ENCODE peak calls at places on chromosomes 4 and X, in five cellular contexts. One of them, this sample, is unnamed. For H4K20me1, the result is how much of the 10 kb centered on the place peaks cover.

GRCh38 chr4:163191999-163192398 is 25.3 kb upstream of the NAF1 start:
- DNase-seq in H1: no peak
- DNase-seq in HepG2: peak
- DNase-seq in K562: peak
- DNase-seq in GM12878: no peak
- DNase-seq in this sample: peak

GRCh38 chrX:45622538-45622937 is 421.9 kb upstream of the DIPK2B start:
- DNase-seq in H1: no peak
- DNase-seq in HepG2: no peak
- DNase-seq in K562: no peak
- DNase-seq in GM12878: no peak
- DNase-seq in this sample: no peak

GRCh38 chr4:176150283-176150682 is 45.1 kb downstream of the SPATA4 start:
- DNase-seq in H1: no peak
- DNase-seq in HepG2: peak
- DNase-seq in K562: no peak
- DNase-seq in GM12878: no peak
- DNase-seq in this sample: peak

GRCh38 chr4:52248836-52249235 is 197.7 kb downstream of the SPATA18 start:
- DNase-seq in H1: no peak
- DNase-seq in HepG2: no peak
- DNase-seq in K562: no peak
- DNase-seq in GM12878: no peak
- DNase-seq in this sample: no peak

GRCh38 chr4:150217192-150217591 is 138.9 kb downstream of the DCLK2 start:
- DNase-seq in H1: no peak
- DNase-seq in HepG2: peak
- DNase-seq in K562: no peak
- DNase-seq in GM12878: no peak
- DNase-seq in this sample: peak

GRCh38 chrX:72487661-72488060 is 85.0 kb downstream of the HDAC8 start:
- DNase-seq in H1: no peak
- DNase-seq in HepG2: no peak
- DNase-seq in K562: no peak
- DNase-seq in GM12878: no peak
- DNase-seq in this sample: no peak

GRCh38 chr4:124722069-124722468 is 9.5 kb upstream of the ANKRD50 start:
- DNase-seq in H1: no peak
- DNase-seq in HepG2: no peak
- DNase-seq in K562: no peak
- DNase-seq in GM12878: no peak
- DNase-seq in this sample: no peak

GRCh38 chr4:168766537-168767316 is 243.3 kb downstream of the CBR4 start:
- DNase-seq in H1: no peak
- DNase-seq in HepG2: no peak
- DNase-seq in K562: no peak
- DNase-seq in GM12878: no peak
- DNase-seq in this sample: no peak

GRCh38 chrX:74343970-74344622 is 40.1 kb downstream of the ZCCHC13 start:
- DNase-seq in H1: peak
- DNase-seq in HepG2: peak
- DNase-seq in K562: peak
- DNase-seq in GM12878: peak
- DNase-seq in this sample: peak

GRCh38 chr4:52001616-52002015 is 18.5 kb downstream of the LRRC66 start:
- DNase-seq in H1: no peak
- DNase-seq in HepG2: no peak
- DNase-seq in K562: no peak
- DNase-seq in GM12878: no peak
- DNase-seq in this sample: no peak

GRCh38 chr4:165716472-165716871 is 156.6 kb upstream of the TLL1 start:
- DNase-seq in H1: no peak
- DNase-seq in HepG2: no peak
- DNase-seq in K562: no peak
- DNase-seq in GM12878: no peak
- DNase-seq in this sample: no peak

GRCh38 chr4:40878548-40879055 is 128.8 kb downstream of the NSUN7 start:
- DNase-seq in H1: no peak
- DNase-seq in HepG2: no peak
- DNase-seq in K562: no peak
- DNase-seq in GM12878: no peak
- DNase-seq in this sample: no peak
- H3K27ac ChIP-seq in H1: no peak
- H3K27ac ChIP-seq in HepG2: no peak
- H3K27ac ChIP-seq in K562: no peak
- H3K27ac ChIP-seq in GM12878: no peak
- H3K27ac ChIP-seq in this sample: no peak

GRCh38 chr4:82776925-82777542 is 21.6 kb downstream of the SCD5 start:
- DNase-seq in H1: no peak
- DNase-seq in HepG2: no peak
- DNase-seq in K562: no peak
- DNase-seq in GM12878: no peak
- DNase-seq in this sample: no peak

GRCh38 chr4:82775243-82775642 is 23.4 kb downstream of the SCD5 start:
- DNase-seq in H1: no peak
- DNase-seq in HepG2: no peak
- DNase-seq in K562: no peak
- DNase-seq in GM12878: no peak
- DNase-seq in this sample: no peak

GRCh38 chr4:82770607-82771006 is 28.0 kb downstream of the SCD5 start:
- DNase-seq in H1: no peak
- DNase-seq in HepG2: no peak
- DNase-seq in K562: no peak
- DNase-seq in GM12878: no peak
- DNase-seq in this sample: no peak

GRCh38 chr4:82774711-82775171 is 23.9 kb downstream of the SCD5 start:
- DNase-seq in H1: no peak
- DNase-seq in HepG2: no peak
- DNase-seq in K562: no peak
- DNase-seq in GM12878: no peak
- DNase-seq in this sample: no peak

DNA sequence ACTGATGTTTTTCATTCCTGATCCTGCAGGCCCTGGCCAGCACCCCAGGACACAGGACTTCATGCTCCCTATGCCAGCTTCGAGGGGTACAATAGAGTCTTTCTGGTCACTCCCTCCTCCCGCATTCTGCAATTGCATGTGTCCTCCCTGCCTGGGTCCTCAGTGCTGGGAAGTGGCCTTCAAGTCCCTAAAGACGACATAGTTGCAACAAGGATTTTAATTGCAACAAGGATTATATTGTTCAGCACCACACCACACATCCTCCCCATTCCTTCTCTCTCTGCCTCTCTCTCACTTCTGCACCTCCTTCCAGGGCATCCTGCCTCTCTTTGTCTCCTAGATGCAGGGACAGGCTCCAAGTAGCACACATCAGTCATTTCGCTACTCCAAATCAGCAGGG is 25.5 kb downstream of the SCD5 start:
- DNase-seq in H1: no peak
- DNase-seq in HepG2: no peak
- DNase-seq in K562: no peak
- DNase-seq in GM12878: no peak
- DNase-seq in this sample: no peak
- TF ChIP-seq CREB1 in H1: no peak
- TF ChIP-seq CREB1 in HepG2: no peak
- TF ChIP-seq CREB1 in K562: no peak
- TF ChIP-seq CREB1 in GM12878: no peak
- TF ChIP-seq CREB1 in this sample: no peak

DNA sequence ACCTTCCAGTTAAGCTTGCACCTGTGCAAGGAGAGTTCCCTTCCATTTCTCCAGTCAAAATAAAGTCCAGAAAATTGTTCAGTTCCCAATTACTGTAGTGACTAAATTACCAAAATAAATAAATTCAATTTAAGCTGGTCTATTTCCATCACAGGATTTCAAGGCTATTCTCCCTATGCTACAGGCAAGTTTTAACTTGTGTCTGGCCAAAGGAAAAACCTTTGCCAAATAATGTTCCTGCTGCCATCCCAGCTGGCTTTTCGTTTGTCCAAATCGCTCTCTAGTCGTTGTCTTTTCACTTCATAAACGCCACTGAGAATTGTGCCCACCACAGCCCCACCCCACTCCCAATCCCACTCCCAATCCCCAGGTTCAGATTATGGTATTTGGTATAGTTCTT is 2.4 kb downstream of the KCTD8 start:
- DNase-seq in H1: no peak
- DNase-seq in HepG2: no peak
- DNase-seq in K562: no peak
- DNase-seq in GM12878: no peak
- DNase-seq in this sample: no peak
- H4K20me1 ChIP-seq in H1: under half
- H4K20me1 ChIP-seq in HepG2: under half
- H4K20me1 ChIP-seq in K562: under half
- H4K20me1 ChIP-seq in GM12878: under half
- H4K20me1 ChIP-seq in this sample: under half

GRCh38 chrX:38755319-38755718 is 45.9 kb upstream of the MID1IP1 start:
- DNase-seq in H1: no peak
- DNase-seq in HepG2: no peak
- DNase-seq in K562: no peak
- DNase-seq in GM12878: no peak
- DNase-seq in this sample: no peak

GRCh38 chrX:38754102-38754790 is 47.0 kb upstream of the MID1IP1 start:
- DNase-seq in H1: no peak
- DNase-seq in HepG2: peak
- DNase-seq in K562: peak
- DNase-seq in GM12878: peak
- DNase-seq in this sample: peak

DNA sequence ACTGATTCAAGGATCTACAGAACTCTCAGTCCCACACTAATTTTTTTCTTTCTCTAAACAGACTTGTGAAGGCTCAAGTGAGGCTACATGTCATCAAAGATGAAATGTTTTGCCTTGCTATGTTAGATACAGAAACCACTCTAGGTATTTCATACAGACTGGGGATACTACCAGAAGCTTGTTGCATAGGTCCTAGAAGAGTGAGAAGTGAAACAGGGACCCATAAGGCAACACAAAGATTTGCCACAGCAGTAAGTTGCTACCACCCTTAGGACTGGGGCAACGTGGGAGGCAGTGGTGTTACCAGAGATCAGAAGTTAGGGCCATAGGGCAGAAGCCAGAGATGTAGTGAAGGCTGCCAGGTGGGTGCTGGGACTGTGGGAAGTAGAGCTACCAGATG is 50.7 kb upstream of the MID1IP1 start:
- DNase-seq in H1: no peak
- DNase-seq in HepG2: no peak
- DNase-seq in K562: no peak
- DNase-seq in GM12878: no peak
- DNase-seq in this sample: no peak
- H3K27ac ChIP-seq in H1: no peak
- H3K27ac ChIP-seq in HepG2: no peak
- H3K27ac ChIP-seq in K562: no peak
- H3K27ac ChIP-seq in GM12878: no peak
- H3K27ac ChIP-seq in this sample: no peak

GRCh38 chr4:786074-786741 is 39.7 kb downstream of the CPLX1 start:
- DNase-seq in H1: no peak
- DNase-seq in HepG2: no peak
- DNase-seq in K562: no peak
- DNase-seq in GM12878: no peak
- DNase-seq in this sample: peak

GRCh38 chr4:784401-785331 is 41.3 kb downstream of the CPLX1 start:
- DNase-seq in H1: no peak
- DNase-seq in HepG2: no peak
- DNase-seq in K562: no peak
- DNase-seq in GM12878: no peak
- DNase-seq in this sample: no peak

GRCh38 chr4:786861-787300 is 39.0 kb downstream of the CPLX1 start:
- DNase-seq in H1: no peak
- DNase-seq in HepG2: no peak
- DNase-seq in K562: no peak
- DNase-seq in GM12878: no peak
- DNase-seq in this sample: no peak

GRCh38 chr4:787561-787981 is 38.4 kb downstream of the CPLX1 start:
- DNase-seq in H1: no peak
- DNase-seq in HepG2: no peak
- DNase-seq in K562: no peak
- DNase-seq in GM12878: no peak
- DNase-seq in this sample: no peak

GRCh38 chr4:785332-786073 is 40.4 kb downstream of the CPLX1 start:
- DNase-seq in H1: no peak
- DNase-seq in HepG2: no peak
- DNase-seq in K562: no peak
- DNase-seq in GM12878: no peak
- DNase-seq in this sample: peak
- TF ChIP-seq CREB1 in H1: no peak
- TF ChIP-seq CREB1 in HepG2: no peak
- TF ChIP-seq CREB1 in K562: no peak
- TF ChIP-seq CREB1 in GM12878: no peak
- TF ChIP-seq CREB1 in this sample: no peak

GRCh38 chrX:25015486-25016360 is at the start of gene ARX:
- DNase-seq in H1: peak
- DNase-seq in HepG2: peak
- DNase-seq in K562: peak
- DNase-seq in GM12878: no peak
- DNase-seq in this sample: peak

GRCh38 chrX:25012793-25013592 is 2.8 kb downstream of the ARX start:
- DNase-seq in H1: no peak
- DNase-seq in HepG2: no peak
- DNase-seq in K562: peak
- DNase-seq in GM12878: no peak
- DNase-seq in this sample: no peak

GRCh38 chrX:25016361-25016671 is 551 bp upstream of the ARX start:
- DNase-seq in H1: no peak
- DNase-seq in HepG2: no peak
- DNase-seq in K562: no peak
- DNase-seq in GM12878: no peak
- DNase-seq in this sample: no peak

GRCh38 chrX:25013593-25014365 is 2.0 kb downstream of the ARX start:
- DNase-seq in H1: no peak
- DNase-seq in HepG2: no peak
- DNase-seq in K562: peak
- DNase-seq in GM12878: no peak
- DNase-seq in this sample: no peak

DNA sequence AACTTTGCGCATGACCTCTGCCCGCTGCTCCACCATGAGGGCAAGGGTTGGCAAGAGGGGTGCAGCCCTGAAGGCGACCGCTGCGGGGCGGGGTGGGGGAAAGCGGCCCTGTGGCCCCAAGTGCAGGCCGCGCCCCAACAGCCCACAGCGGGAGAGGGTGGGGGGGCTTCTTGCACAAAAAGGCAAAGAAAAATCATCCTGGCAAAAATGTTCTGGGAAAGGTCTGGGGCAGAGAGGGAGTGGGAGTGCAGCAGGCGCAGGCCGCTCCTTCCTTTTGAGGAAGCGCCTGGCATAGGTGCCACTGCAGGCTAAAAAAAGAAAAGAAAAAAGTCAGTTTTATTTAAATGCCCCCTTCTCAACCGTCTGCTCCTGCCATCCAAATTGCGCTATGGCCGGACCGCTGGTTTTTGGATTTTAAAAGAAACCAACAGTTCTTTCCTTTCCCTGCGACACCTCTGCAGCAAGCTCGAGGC is 1.4 kb downstream of the ARX start:
- DNase-seq in H1: no peak
- DNase-seq in HepG2: no peak
- DNase-seq in K562: no peak
- DNase-seq in GM12878: no peak
- DNase-seq in this sample: no peak
- H4K20me1 ChIP-seq in H1: under half
- H4K20me1 ChIP-seq in HepG2: under half
- H4K20me1 ChIP-seq in K562: under half
- H4K20me1 ChIP-seq in GM12878: under half
- H4K20me1 ChIP-seq in this sample: under half

GRCh38 chr4:188130355-188130754 is 8.9 kb upstream of the TRIML1 start:
- DNase-seq in H1: no peak
- DNase-seq in HepG2: no peak
- DNase-seq in K562: no peak
- DNase-seq in GM12878: no peak
- DNase-seq in this sample: peak
- H3K27ac ChIP-seq in H1: no peak
- H3K27ac ChIP-seq in HepG2: no peak
- H3K27ac ChIP-seq in K562: no peak
- H3K27ac ChIP-seq in GM12878: no peak
- H3K27ac ChIP-seq in this sample: no peak

GRCh38 chr4:26452565-26453531 is 37.4 kb downstream of the CCKAR start:
- DNase-seq in H1: peak
- DNase-seq in HepG2: no peak
- DNase-seq in K562: no peak
- DNase-seq in GM12878: no peak
- DNase-seq in this sample: peak
- TF ChIP-seq CREB1 in H1: no peak
- TF ChIP-seq CREB1 in HepG2: no peak
- TF ChIP-seq CREB1 in K562: no peak
- TF ChIP-seq CREB1 in GM12878: no peak
- TF ChIP-seq CREB1 in this sample: no peak

This sample was measured in GM23338.